ENCODE peak calls at places on chromosomes 7 and 10, in eight cellular contexts. One of them, this sample, is unnamed.

GRCh38 chr10:99387071-99387470 is 43.4 kb downstream of the GOT1 start:
- DNase-seq in CD8-positive, alpha-beta T cell: no peak
- DNase-seq in sciatic nerve: no peak
- DNase-seq in CD8-positive, alpha-beta memory T cell: no peak
- DNase-seq in NB4: no peak
- DNase-seq in fibroblast of the conjunctiva: no peak
- DNase-seq in fibroblast of mammary gland: no peak
- DNase-seq in type B pancreatic cell: no peak
- DNase-seq in this sample: no peak

GRCh38 chr7:32892521-32893224 is 1.1 kb upstream of the KBTBD2 start:
- DNase-seq in CD8-positive, alpha-beta T cell: peak; percentile 37
- DNase-seq in sciatic nerve: peak; percentile 66
- DNase-seq in CD8-positive, alpha-beta memory T cell: peak; percentile 19
- DNase-seq in NB4: peak; percentile 88
- DNase-seq in fibroblast of the conjunctiva: peak; percentile 47
- DNase-seq in fibroblast of mammary gland: peak; percentile 65
- DNase-seq in type B pancreatic cell: peak; percentile 68
- DNase-seq in this sample: no peak

GRCh38 chr10:46175311-46175710 is 111.5 kb upstream of the ANTXRL start:
- DNase-seq in CD8-positive, alpha-beta T cell: no peak
- DNase-seq in sciatic nerve: no peak
- DNase-seq in CD8-positive, alpha-beta memory T cell: no peak
- DNase-seq in NB4: no peak
- DNase-seq in fibroblast of the conjunctiva: no peak
- DNase-seq in fibroblast of mammary gland: no peak
- DNase-seq in type B pancreatic cell: no peak
- DNase-seq in this sample: no peak

GRCh38 chr10:84238909-84239308 is 2.4 kb downstream of the LRIT1 start:
- DNase-seq in CD8-positive, alpha-beta T cell: no peak
- DNase-seq in sciatic nerve: no peak
- DNase-seq in CD8-positive, alpha-beta memory T cell: no peak
- DNase-seq in NB4: no peak
- DNase-seq in fibroblast of the conjunctiva: no peak
- DNase-seq in fibroblast of mammary gland: no peak
- DNase-seq in type B pancreatic cell: no peak
- DNase-seq in this sample: no peak

GRCh38 chr10:102615361-102615760 is 28.9 kb upstream of the TRIM8 start:
- DNase-seq in CD8-positive, alpha-beta T cell: no peak
- DNase-seq in sciatic nerve: no peak
- DNase-seq in CD8-positive, alpha-beta memory T cell: no peak
- DNase-seq in NB4: peak; percentile 71
- DNase-seq in fibroblast of the conjunctiva: no peak
- DNase-seq in fibroblast of mammary gland: no peak
- DNase-seq in type B pancreatic cell: no peak
- DNase-seq in this sample: no peak

GRCh38 chr10:1615186-1615954 is 122.0 kb downstream of the ADARB2 start:
- DNase-seq in CD8-positive, alpha-beta T cell: no peak
- DNase-seq in sciatic nerve: no peak
- DNase-seq in CD8-positive, alpha-beta memory T cell: no peak
- DNase-seq in NB4: no peak
- DNase-seq in fibroblast of the conjunctiva: no peak
- DNase-seq in fibroblast of mammary gland: no peak
- DNase-seq in type B pancreatic cell: no peak
- DNase-seq in this sample: no peak

GRCh38 chr10:94450782-94451181 is 48.4 kb downstream of the TBC1D12 start:
- DNase-seq in CD8-positive, alpha-beta T cell: no peak
- DNase-seq in sciatic nerve: no peak
- DNase-seq in CD8-positive, alpha-beta memory T cell: no peak
- DNase-seq in NB4: no peak
- DNase-seq in fibroblast of the conjunctiva: no peak
- DNase-seq in fibroblast of mammary gland: no peak
- DNase-seq in type B pancreatic cell: no peak
- DNase-seq in this sample: no peak

GRCh38 chr7:30717181-30717580 is 34.8 kb upstream of the INMT start:
- DNase-seq in CD8-positive, alpha-beta T cell: no peak
- DNase-seq in sciatic nerve: no peak
- DNase-seq in CD8-positive, alpha-beta memory T cell: no peak
- DNase-seq in NB4: peak; percentile 59
- DNase-seq in fibroblast of the conjunctiva: no peak
- DNase-seq in fibroblast of mammary gland: peak; percentile 43
- DNase-seq in type B pancreatic cell: no peak
- DNase-seq in this sample: peak; percentile 14

GRCh38 chr10:21468086-21468485 is 57.4 kb downstream of the SKIDA1 start:
- DNase-seq in CD8-positive, alpha-beta T cell: no peak
- DNase-seq in sciatic nerve: no peak
- DNase-seq in CD8-positive, alpha-beta memory T cell: no peak
- DNase-seq in NB4: no peak
- DNase-seq in fibroblast of the conjunctiva: no peak
- DNase-seq in fibroblast of mammary gland: no peak
- DNase-seq in type B pancreatic cell: peak; percentile 32
- DNase-seq in this sample: no peak

GRCh38 chr10:59079386-59080226 is 96.8 kb upstream of the PHYHIPL start:
- DNase-seq in CD8-positive, alpha-beta T cell: no peak
- DNase-seq in sciatic nerve: no peak
- DNase-seq in CD8-positive, alpha-beta memory T cell: no peak
- DNase-seq in NB4: no peak
- DNase-seq in fibroblast of the conjunctiva: peak; percentile 42
- DNase-seq in fibroblast of mammary gland: peak; percentile 89
- DNase-seq in type B pancreatic cell: no peak
- DNase-seq in this sample: peak; percentile 80

GRCh38 chr7:30428586-30429530 is 49.7 kb downstream of the NOD1 start:
- DNase-seq in CD8-positive, alpha-beta T cell: no peak
- DNase-seq in sciatic nerve: no peak
- DNase-seq in CD8-positive, alpha-beta memory T cell: no peak
- DNase-seq in NB4: peak; percentile 83
- DNase-seq in fibroblast of the conjunctiva: no peak
- DNase-seq in fibroblast of mammary gland: no peak
- DNase-seq in type B pancreatic cell: no peak
- DNase-seq in this sample: no peak

GRCh38 chr10:15459218-15459617 is 88.1 kb upstream of the FAM171A1 start:
- DNase-seq in CD8-positive, alpha-beta T cell: no peak
- DNase-seq in sciatic nerve: no peak
- DNase-seq in CD8-positive, alpha-beta memory T cell: no peak
- DNase-seq in NB4: no peak
- DNase-seq in fibroblast of the conjunctiva: no peak
- DNase-seq in fibroblast of mammary gland: no peak
- DNase-seq in type B pancreatic cell: no peak
- DNase-seq in this sample: no peak

GRCh38 chr7:95993420-95993819 is 221.1 kb downstream of the DYNC1I1 start:
- DNase-seq in CD8-positive, alpha-beta T cell: no peak
- DNase-seq in sciatic nerve: no peak
- DNase-seq in CD8-positive, alpha-beta memory T cell: no peak
- DNase-seq in NB4: no peak
- DNase-seq in fibroblast of the conjunctiva: no peak
- DNase-seq in fibroblast of mammary gland: no peak
- DNase-seq in type B pancreatic cell: no peak
- DNase-seq in this sample: no peak

GRCh38 chr10:43046288-43046991 is 30.4 kb upstream of the RET start:
- DNase-seq in CD8-positive, alpha-beta T cell: no peak
- DNase-seq in sciatic nerve: peak; percentile 39
- DNase-seq in CD8-positive, alpha-beta memory T cell: no peak
- DNase-seq in NB4: no peak
- DNase-seq in fibroblast of the conjunctiva: no peak
- DNase-seq in fibroblast of mammary gland: no peak
- DNase-seq in type B pancreatic cell: no peak
- DNase-seq in this sample: no peak

GRCh38 chr7:118918556-118918955 is 694.1 kb downstream of the ANKRD7 start:
- DNase-seq in CD8-positive, alpha-beta T cell: no peak
- DNase-seq in sciatic nerve: no peak
- DNase-seq in CD8-positive, alpha-beta memory T cell: no peak
- DNase-seq in NB4: peak; percentile 48
- DNase-seq in fibroblast of the conjunctiva: peak; percentile 5
- DNase-seq in fibroblast of mammary gland: peak; percentile 21
- DNase-seq in type B pancreatic cell: no peak
- DNase-seq in this sample: no peak

GRCh38 chr7:106064836-106065559 is 47.1 kb downstream of the SYPL1 start:
- DNase-seq in CD8-positive, alpha-beta T cell: no peak
- DNase-seq in sciatic nerve: peak; percentile 85
- DNase-seq in CD8-positive, alpha-beta memory T cell: no peak
- DNase-seq in NB4: peak; percentile 47
- DNase-seq in fibroblast of the conjunctiva: peak; percentile 95
- DNase-seq in fibroblast of mammary gland: peak; percentile 97
- DNase-seq in type B pancreatic cell: no peak
- DNase-seq in this sample: peak; percentile 98

GRCh38 chr7:157962458-157963306 is 624.9 kb downstream of the PTPRN2 start:
- DNase-seq in CD8-positive, alpha-beta T cell: no peak
- DNase-seq in sciatic nerve: no peak
- DNase-seq in CD8-positive, alpha-beta memory T cell: no peak
- DNase-seq in NB4: no peak
- DNase-seq in fibroblast of the conjunctiva: no peak
- DNase-seq in fibroblast of mammary gland: no peak
- DNase-seq in type B pancreatic cell: no peak
- DNase-seq in this sample: no peak

GRCh38 chr7:123682690-123683089 is 27.0 kb downstream of the LMOD2 start:
- DNase-seq in CD8-positive, alpha-beta T cell: no peak
- DNase-seq in sciatic nerve: no peak
- DNase-seq in CD8-positive, alpha-beta memory T cell: no peak
- DNase-seq in NB4: peak; percentile 71
- DNase-seq in fibroblast of the conjunctiva: peak; percentile 50
- DNase-seq in fibroblast of mammary gland: peak; percentile 69
- DNase-seq in type B pancreatic cell: no peak
- DNase-seq in this sample: peak; percentile 40

GRCh38 chr10:112970036-112970435 is 20.0 kb downstream of the TCF7L2 start:
- DNase-seq in CD8-positive, alpha-beta T cell: no peak
- DNase-seq in sciatic nerve: no peak
- DNase-seq in CD8-positive, alpha-beta memory T cell: no peak
- DNase-seq in NB4: no peak
- DNase-seq in fibroblast of the conjunctiva: no peak
- DNase-seq in fibroblast of mammary gland: no peak
- DNase-seq in type B pancreatic cell: no peak
- DNase-seq in this sample: no peak

GRCh38 chr10:28254290-28254985 is 48.4 kb downstream of the MPP7 start:
- DNase-seq in CD8-positive, alpha-beta T cell: no peak
- DNase-seq in sciatic nerve: no peak
- DNase-seq in CD8-positive, alpha-beta memory T cell: no peak
- DNase-seq in NB4: no peak
- DNase-seq in fibroblast of the conjunctiva: peak; percentile 6
- DNase-seq in fibroblast of mammary gland: peak; percentile 53
- DNase-seq in type B pancreatic cell: no peak
- DNase-seq in this sample: peak; percentile 60

GRCh38 chr7:44964831-44965440 is 13.9 kb downstream of the MYO1G start:
- DNase-seq in CD8-positive, alpha-beta T cell: no peak
- DNase-seq in sciatic nerve: peak; percentile 52
- DNase-seq in CD8-positive, alpha-beta memory T cell: no peak
- DNase-seq in NB4: peak; percentile 24
- DNase-seq in fibroblast of the conjunctiva: no peak
- DNase-seq in fibroblast of mammary gland: no peak
- DNase-seq in type B pancreatic cell: peak; percentile 68
- DNase-seq in this sample: no peak

GRCh38 chr10:20004087-20004523 is 187.9 kb downstream of the PLXDC2 start:
- DNase-seq in CD8-positive, alpha-beta T cell: no peak
- DNase-seq in sciatic nerve: no peak
- DNase-seq in CD8-positive, alpha-beta memory T cell: no peak
- DNase-seq in NB4: peak; percentile 68
- DNase-seq in fibroblast of the conjunctiva: no peak
- DNase-seq in fibroblast of mammary gland: peak; percentile 39
- DNase-seq in type B pancreatic cell: no peak
- DNase-seq in this sample: no peak

GRCh38 chr10:69123306-69123746 is 652 bp upstream of the VPS26A start:
- DNase-seq in CD8-positive, alpha-beta T cell: no peak
- DNase-seq in sciatic nerve: peak; percentile 81
- DNase-seq in CD8-positive, alpha-beta memory T cell: no peak
- DNase-seq in NB4: no peak
- DNase-seq in fibroblast of the conjunctiva: peak; percentile 43
- DNase-seq in fibroblast of mammary gland: peak; percentile 63
- DNase-seq in type B pancreatic cell: peak; percentile 76
- DNase-seq in this sample: peak; percentile 47

GRCh38 chr7:19707240-19707639 is 1.6 kb downstream of the POLR1F start:
- DNase-seq in CD8-positive, alpha-beta T cell: no peak
- DNase-seq in sciatic nerve: no peak
- DNase-seq in CD8-positive, alpha-beta memory T cell: no peak
- DNase-seq in NB4: peak; percentile 10
- DNase-seq in fibroblast of the conjunctiva: no peak
- DNase-seq in fibroblast of mammary gland: peak; percentile 28
- DNase-seq in type B pancreatic cell: no peak
- DNase-seq in this sample: no peak

GRCh38 chr7:158329686-158330085 is 257.9 kb downstream of the PTPRN2 start:
- DNase-seq in CD8-positive, alpha-beta T cell: no peak
- DNase-seq in sciatic nerve: no peak
- DNase-seq in CD8-positive, alpha-beta memory T cell: no peak
- DNase-seq in NB4: no peak
- DNase-seq in fibroblast of the conjunctiva: no peak
- DNase-seq in fibroblast of mammary gland: no peak
- DNase-seq in type B pancreatic cell: no peak
- DNase-seq in this sample: no peak

GRCh38 chr10:117496031-117496430 is 46.5 kb upstream of the EMX2 start:
- DNase-seq in CD8-positive, alpha-beta T cell: no peak
- DNase-seq in sciatic nerve: no peak
- DNase-seq in CD8-positive, alpha-beta memory T cell: no peak
- DNase-seq in NB4: no peak
- DNase-seq in fibroblast of the conjunctiva: no peak
- DNase-seq in fibroblast of mammary gland: no peak
- DNase-seq in type B pancreatic cell: no peak
- DNase-seq in this sample: no peak

GRCh38 chr10:124622158-124622557 is 122.0 kb downstream of the FAM53B start:
- DNase-seq in CD8-positive, alpha-beta T cell: no peak
- DNase-seq in sciatic nerve: no peak
- DNase-seq in CD8-positive, alpha-beta memory T cell: no peak
- DNase-seq in NB4: no peak
- DNase-seq in fibroblast of the conjunctiva: no peak
- DNase-seq in fibroblast of mammary gland: no peak
- DNase-seq in type B pancreatic cell: no peak
- DNase-seq in this sample: no peak

GRCh38 chr10:7407368-7408002 is 3.3 kb downstream of the SFMBT2 start:
- DNase-seq in CD8-positive, alpha-beta T cell: no peak
- DNase-seq in sciatic nerve: peak; percentile 69
- DNase-seq in CD8-positive, alpha-beta memory T cell: no peak
- DNase-seq in NB4: no peak
- DNase-seq in fibroblast of the conjunctiva: no peak
- DNase-seq in fibroblast of mammary gland: peak; percentile 4
- DNase-seq in type B pancreatic cell: no peak
- DNase-seq in this sample: no peak

GRCh38 chr7:157165987-157166386 is 27.3 kb downstream of the UBE3C start:
- DNase-seq in CD8-positive, alpha-beta T cell: no peak
- DNase-seq in sciatic nerve: no peak
- DNase-seq in CD8-positive, alpha-beta memory T cell: no peak
- DNase-seq in NB4: no peak
- DNase-seq in fibroblast of the conjunctiva: no peak
- DNase-seq in fibroblast of mammary gland: no peak
- DNase-seq in type B pancreatic cell: no peak
- DNase-seq in this sample: no peak

GRCh38 chr10:101933976-101934375 is 90.4 kb upstream of the KCNIP2 start:
- DNase-seq in CD8-positive, alpha-beta T cell: no peak
- DNase-seq in sciatic nerve: no peak
- DNase-seq in CD8-positive, alpha-beta memory T cell: no peak
- DNase-seq in NB4: no peak
- DNase-seq in fibroblast of the conjunctiva: no peak
- DNase-seq in fibroblast of mammary gland: no peak
- DNase-seq in type B pancreatic cell: no peak
- DNase-seq in this sample: no peak

GRCh38 chr7:100867796-100868485 is 754 bp downstream of the TRIP6 start:
- DNase-seq in CD8-positive, alpha-beta T cell: no peak
- DNase-seq in sciatic nerve: no peak
- DNase-seq in CD8-positive, alpha-beta memory T cell: no peak
- DNase-seq in NB4: peak; percentile 35
- DNase-seq in fibroblast of the conjunctiva: no peak
- DNase-seq in fibroblast of mammary gland: no peak
- DNase-seq in type B pancreatic cell: no peak
- DNase-seq in this sample: no peak

GRCh38 chr7:29384277-29384676 is 179.4 kb upstream of the PRR15 start:
- DNase-seq in CD8-positive, alpha-beta T cell: no peak
- DNase-seq in sciatic nerve: no peak
- DNase-seq in CD8-positive, alpha-beta memory T cell: no peak
- DNase-seq in NB4: no peak
- DNase-seq in fibroblast of the conjunctiva: no peak
- DNase-seq in fibroblast of mammary gland: no peak
- DNase-seq in type B pancreatic cell: no peak
- DNase-seq in this sample: no peak

This sample was measured in stromal cell of bone marrow.